ENCODE peak calls at places on chromosome 1, in seven cellular contexts. One of them, this sample, is unnamed. For H3K27me3, the result is how much of the 10 kb centered on the place peaks cover.

GRCh38 chr1:26373281-26373680 is 731 bp upstream of the ZNF683 start:
- DNase-seq in heart right ventricle: no peak
- DNase-seq in upper lobe of right lung: no peak
- DNase-seq in psoas muscle: no peak
- DNase-seq in right atrium auricular region: no peak
- DNase-seq in CD8-positive, alpha-beta T cell: peak
- DNase-seq in transverse colon: no peak
- DNase-seq in this sample: no peak

GRCh38 chr1:149997585-149998262 is 12.8 kb downstream of the OTUD7B start:
- DNase-seq in heart right ventricle: no peak
- DNase-seq in upper lobe of right lung: no peak
- DNase-seq in psoas muscle: no peak
- DNase-seq in right atrium auricular region: no peak
- DNase-seq in CD8-positive, alpha-beta T cell: no peak
- DNase-seq in transverse colon: no peak
- DNase-seq in this sample: no peak

GRCh38 chr1:21590116-21590905 is 78.8 kb downstream of the RAP1GAP start:
- DNase-seq in heart right ventricle: no peak
- DNase-seq in upper lobe of right lung: no peak
- DNase-seq in psoas muscle: no peak
- DNase-seq in right atrium auricular region: no peak
- DNase-seq in CD8-positive, alpha-beta T cell: no peak
- DNase-seq in transverse colon: no peak
- DNase-seq in this sample: no peak

GRCh38 chr1:41431490-41432350 is 52.8 kb downstream of the EDN2 start:
- DNase-seq in heart right ventricle: peak
- DNase-seq in upper lobe of right lung: no peak
- DNase-seq in psoas muscle: peak
- DNase-seq in right atrium auricular region: no peak
- DNase-seq in CD8-positive, alpha-beta T cell: no peak
- DNase-seq in transverse colon: no peak
- DNase-seq in this sample: no peak

GRCh38 chr1:110067429-110067956 is 3.0 kb downstream of the ALX3 start:
- DNase-seq in heart right ventricle: no peak
- DNase-seq in upper lobe of right lung: peak
- DNase-seq in psoas muscle: peak
- DNase-seq in right atrium auricular region: no peak
- DNase-seq in CD8-positive, alpha-beta T cell: no peak
- DNase-seq in transverse colon: no peak
- DNase-seq in this sample: no peak

GRCh38 chr1:175978476-175978875 is 228.6 kb downstream of the COP1 start:
- DNase-seq in heart right ventricle: no peak
- DNase-seq in upper lobe of right lung: no peak
- DNase-seq in psoas muscle: no peak
- DNase-seq in right atrium auricular region: no peak
- DNase-seq in CD8-positive, alpha-beta T cell: no peak
- DNase-seq in transverse colon: no peak
- DNase-seq in this sample: no peak

GRCh38 chr1:44637590-44638411 is 36.5 kb downstream of the TMEM53 start:
- DNase-seq in heart right ventricle: no peak
- DNase-seq in upper lobe of right lung: no peak
- DNase-seq in psoas muscle: no peak
- DNase-seq in right atrium auricular region: no peak
- DNase-seq in CD8-positive, alpha-beta T cell: no peak
- DNase-seq in transverse colon: no peak
- DNase-seq in this sample: no peak

GRCh38 chr1:160935527-160936258 is 18.9 kb downstream of the ITLN2 start:
- DNase-seq in heart right ventricle: no peak
- DNase-seq in upper lobe of right lung: no peak
- DNase-seq in psoas muscle: no peak
- DNase-seq in right atrium auricular region: peak
- DNase-seq in CD8-positive, alpha-beta T cell: no peak
- DNase-seq in transverse colon: no peak
- DNase-seq in this sample: no peak

GRCh38 chr1:9537863-9538668 is 1.2 kb upstream of the SLC25A33 start:
- DNase-seq in heart right ventricle: no peak
- DNase-seq in upper lobe of right lung: no peak
- DNase-seq in psoas muscle: no peak
- DNase-seq in right atrium auricular region: no peak
- DNase-seq in CD8-positive, alpha-beta T cell: no peak
- DNase-seq in transverse colon: peak
- DNase-seq in this sample: no peak

GRCh38 chr1:6026095-6026809 is 19.4 kb upstream of the KCNAB2 start:
- DNase-seq in heart right ventricle: peak
- DNase-seq in upper lobe of right lung: peak
- DNase-seq in psoas muscle: peak
- DNase-seq in right atrium auricular region: peak
- DNase-seq in CD8-positive, alpha-beta T cell: peak
- DNase-seq in transverse colon: peak
- DNase-seq in this sample: peak

GRCh38 chr1:60271041-60271440 is 197.5 kb upstream of the C1orf87 start:
- DNase-seq in heart right ventricle: no peak
- DNase-seq in upper lobe of right lung: no peak
- DNase-seq in psoas muscle: no peak
- DNase-seq in right atrium auricular region: no peak
- DNase-seq in CD8-positive, alpha-beta T cell: no peak
- DNase-seq in transverse colon: no peak
- DNase-seq in this sample: no peak

GRCh38 chr1:60972841-60973364 is 109.5 kb upstream of the NFIA start:
- DNase-seq in heart right ventricle: no peak
- DNase-seq in upper lobe of right lung: no peak
- DNase-seq in psoas muscle: no peak
- DNase-seq in right atrium auricular region: no peak
- DNase-seq in CD8-positive, alpha-beta T cell: no peak
- DNase-seq in transverse colon: no peak
- DNase-seq in this sample: no peak

GRCh38 chr1:43348343-43348808 is 10.4 kb upstream of the CDC20 start:
- DNase-seq in heart right ventricle: no peak
- DNase-seq in upper lobe of right lung: no peak
- DNase-seq in psoas muscle: no peak
- DNase-seq in right atrium auricular region: no peak
- DNase-seq in CD8-positive, alpha-beta T cell: no peak
- DNase-seq in transverse colon: no peak
- DNase-seq in this sample: no peak

GRCh38 chr1:66927528-66927927 is 2.7 kb downstream of the MIER1 start:
- DNase-seq in heart right ventricle: no peak
- DNase-seq in upper lobe of right lung: no peak
- DNase-seq in psoas muscle: no peak
- DNase-seq in right atrium auricular region: no peak
- DNase-seq in CD8-positive, alpha-beta T cell: no peak
- DNase-seq in transverse colon: no peak
- DNase-seq in this sample: no peak

GRCh38 chr1:3895951-3896325 is 4.1 kb downstream of the C1orf174 start:
- DNase-seq in heart right ventricle: no peak
- DNase-seq in upper lobe of right lung: no peak
- DNase-seq in psoas muscle: no peak
- DNase-seq in right atrium auricular region: no peak
- DNase-seq in CD8-positive, alpha-beta T cell: no peak
- DNase-seq in transverse colon: no peak
- DNase-seq in this sample: no peak

GRCh38 chr1:154301582-154301981 is 19.3 kb upstream of the AQP10 start:
- DNase-seq in heart right ventricle: no peak
- DNase-seq in upper lobe of right lung: no peak
- DNase-seq in psoas muscle: no peak
- DNase-seq in right atrium auricular region: no peak
- DNase-seq in CD8-positive, alpha-beta T cell: no peak
- DNase-seq in transverse colon: no peak
- DNase-seq in this sample: no peak

GRCh38 chr1:46532498-46533178 is 18.8 kb downstream of the KNCN start:
- DNase-seq in heart right ventricle: peak
- DNase-seq in upper lobe of right lung: peak
- DNase-seq in psoas muscle: peak
- DNase-seq in right atrium auricular region: no peak
- DNase-seq in CD8-positive, alpha-beta T cell: peak
- DNase-seq in transverse colon: peak
- DNase-seq in this sample: no peak

GRCh38 chr1:226355016-226355415 is 46.1 kb upstream of the LIN9 start:
- DNase-seq in heart right ventricle: no peak
- DNase-seq in upper lobe of right lung: no peak
- DNase-seq in psoas muscle: no peak
- DNase-seq in right atrium auricular region: no peak
- DNase-seq in CD8-positive, alpha-beta T cell: no peak
- DNase-seq in transverse colon: no peak
- DNase-seq in this sample: no peak

DNA sequence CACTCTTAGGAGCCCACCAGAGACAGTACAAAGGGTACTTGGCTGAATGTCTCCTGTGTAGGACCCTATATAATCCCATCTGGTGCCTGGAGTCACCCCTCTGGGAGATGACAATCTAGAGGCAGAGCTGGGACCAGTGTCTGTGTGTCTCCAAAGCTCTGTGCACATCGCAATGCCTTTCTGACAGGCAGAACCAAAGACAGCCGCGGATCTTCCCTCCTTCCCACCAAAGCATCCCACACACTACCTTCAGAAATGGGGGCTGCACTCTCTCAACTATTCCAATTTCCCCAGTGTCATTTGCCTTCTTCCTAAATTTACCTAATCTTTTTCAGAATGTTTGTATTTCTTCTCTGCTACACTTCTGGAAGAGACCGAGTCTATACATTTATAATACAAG is 12.0 kb downstream of the PGBD5 start:
- DNase-seq in heart right ventricle: no peak
- DNase-seq in upper lobe of right lung: no peak
- DNase-seq in psoas muscle: no peak
- DNase-seq in right atrium auricular region: no peak
- DNase-seq in CD8-positive, alpha-beta T cell: no peak
- DNase-seq in transverse colon: no peak
- DNase-seq in this sample: no peak
- H3K27me3 ChIP-seq in heart right ventricle: under half
- H3K27me3 ChIP-seq in upper lobe of right lung: under half
- H3K27me3 ChIP-seq in psoas muscle: under half
- H3K27me3 ChIP-seq in right atrium auricular region: under half
- H3K27me3 ChIP-seq in CD8-positive, alpha-beta T cell: under half
- H3K27me3 ChIP-seq in transverse colon: under half
- H3K27me3 ChIP-seq in this sample: under half

DNA sequence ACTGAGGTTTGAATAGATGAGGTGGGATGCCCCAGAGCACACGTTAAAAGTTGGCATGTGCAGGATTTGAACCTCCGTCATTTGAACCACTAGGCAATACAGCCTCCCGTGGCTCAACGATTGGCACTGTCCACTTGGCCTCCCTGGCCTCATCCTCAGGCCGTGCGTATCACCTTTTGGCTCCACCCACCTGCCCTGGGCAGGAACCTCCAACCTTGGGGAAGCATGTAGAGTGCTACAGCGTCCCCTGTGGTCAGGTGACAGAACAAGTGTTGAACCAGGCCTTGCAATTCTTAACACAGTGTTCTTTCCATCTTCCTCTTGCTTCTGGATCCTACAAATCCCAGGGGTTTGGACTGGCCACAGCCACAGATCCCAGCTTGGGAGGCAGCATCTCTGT is 112.6 kb downstream of the PAX7 start:
- DNase-seq in heart right ventricle: no peak
- DNase-seq in upper lobe of right lung: no peak
- DNase-seq in psoas muscle: no peak
- DNase-seq in right atrium auricular region: no peak
- DNase-seq in CD8-positive, alpha-beta T cell: no peak
- DNase-seq in transverse colon: no peak
- DNase-seq in this sample: no peak
- H3K27me3 ChIP-seq in heart right ventricle: half or more
- H3K27me3 ChIP-seq in upper lobe of right lung: under half
- H3K27me3 ChIP-seq in psoas muscle: under half
- H3K27me3 ChIP-seq in right atrium auricular region: under half
- H3K27me3 ChIP-seq in CD8-positive, alpha-beta T cell: under half
- H3K27me3 ChIP-seq in transverse colon: under half
- H3K27me3 ChIP-seq in this sample: under half

GRCh38 chr1:34272152-34272551 is 95.4 kb downstream of the C1orf94 start:
- DNase-seq in heart right ventricle: no peak
- DNase-seq in upper lobe of right lung: no peak
- DNase-seq in psoas muscle: no peak
- DNase-seq in right atrium auricular region: no peak
- DNase-seq in CD8-positive, alpha-beta T cell: no peak
- DNase-seq in transverse colon: no peak
- DNase-seq in this sample: no peak
- H3K27me3 ChIP-seq in heart right ventricle: under half
- H3K27me3 ChIP-seq in upper lobe of right lung: under half
- H3K27me3 ChIP-seq in psoas muscle: under half
- H3K27me3 ChIP-seq in right atrium auricular region: under half
- H3K27me3 ChIP-seq in CD8-positive, alpha-beta T cell: under half
- H3K27me3 ChIP-seq in transverse colon: under half
- H3K27me3 ChIP-seq in this sample: under half

GRCh38 chr1:30995990-30996612 is 69.4 kb downstream of the PUM1 start:
- DNase-seq in heart right ventricle: no peak
- DNase-seq in upper lobe of right lung: no peak
- DNase-seq in psoas muscle: no peak
- DNase-seq in right atrium auricular region: no peak
- DNase-seq in CD8-positive, alpha-beta T cell: no peak
- DNase-seq in transverse colon: no peak
- DNase-seq in this sample: no peak
- H3K27me3 ChIP-seq in heart right ventricle: under half
- H3K27me3 ChIP-seq in upper lobe of right lung: under half
- H3K27me3 ChIP-seq in psoas muscle: under half
- H3K27me3 ChIP-seq in right atrium auricular region: under half
- H3K27me3 ChIP-seq in CD8-positive, alpha-beta T cell: under half
- H3K27me3 ChIP-seq in transverse colon: under half
- H3K27me3 ChIP-seq in this sample: under half

DNA sequence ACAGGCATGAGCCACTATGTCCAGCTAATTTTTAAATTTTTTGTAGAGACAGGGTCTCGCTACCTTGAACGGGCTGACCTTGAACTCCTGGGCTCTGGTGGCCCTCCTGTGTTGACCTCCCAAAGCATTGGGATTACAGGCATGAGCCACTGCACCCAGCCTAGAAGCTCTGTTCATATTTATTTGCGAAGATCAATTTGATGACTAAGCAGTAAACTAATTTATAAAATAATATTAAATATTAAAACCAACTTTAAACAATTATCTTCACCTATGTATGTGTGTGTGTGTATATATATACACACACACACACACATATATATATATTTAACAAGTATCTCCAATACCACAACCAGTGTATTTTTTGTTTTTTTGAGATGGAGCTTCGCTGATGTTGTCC is 4.4 kb downstream of the NADK start:
- DNase-seq in heart right ventricle: no peak
- DNase-seq in upper lobe of right lung: no peak
- DNase-seq in psoas muscle: no peak
- DNase-seq in right atrium auricular region: no peak
- DNase-seq in CD8-positive, alpha-beta T cell: no peak
- DNase-seq in transverse colon: no peak
- DNase-seq in this sample: no peak
- H3K27me3 ChIP-seq in heart right ventricle: under half
- H3K27me3 ChIP-seq in upper lobe of right lung: under half
- H3K27me3 ChIP-seq in psoas muscle: under half
- H3K27me3 ChIP-seq in right atrium auricular region: under half
- H3K27me3 ChIP-seq in CD8-positive, alpha-beta T cell: under half
- H3K27me3 ChIP-seq in transverse colon: under half
- H3K27me3 ChIP-seq in this sample: under half

This sample was measured in esophagus squamous epithelium.